ENCODE peak calls at places on chromosomes 13 and 19, in four cellular contexts. J is suprapubic skin, G is vagina, P is breast epithelium. M is an unnamed sample.

GRCh38 chr13:46386996-46387851 is at the start of gene RUBCNL:
- DNase-seq in G (no peak), J (no peak), P (no peak), M (peak)

GRCh38 chr13:85729296-85729695 is 69.9 kb downstream of the SLITRK6 start:
- DNase-seq in P (no peak), J (no peak), G (no peak), M (no peak)

GRCh38 chr19:45417151-45417550 is 6.6 kb downstream of the ERCC1 start:
- DNase-seq in G (no peak), P (no peak), J (no peak), M (no peak)

GRCh38 chr19:33161201-33161600 is 29.3 kb downstream of the WDR88 start:
- DNase-seq in P (no peak), J (no peak), G (no peak), M (no peak)

GRCh38 chr13:39025433-39025839 is 12.5 kb downstream of the PROSER1 start:
- DNase-seq in P (no peak), G (no peak), J (no peak), M (peak)

GRCh38 chr13:51025245-51025872 is 85.7 kb downstream of the C13orf42 start:
- DNase-seq in G (no peak), P (no peak), J (no peak), M (no peak)

GRCh38 chr19:8557637-8558238 is 19.5 kb downstream of the MYO1F start:
- DNase-seq in J (no peak), G (no peak), P (no peak), M (no peak)

GRCh38 chr13:63184693-63185092 is 1769.0 kb upstream of the PCDH20 start:
- DNase-seq in P (no peak), J (no peak), G (no peak), M (no peak)

GRCh38 chr19:23285948-23286347 is 35.8 kb upstream of the ZNF724 start:
- DNase-seq in P (no peak), J (no peak), G (no peak), M (no peak)

GRCh38 chr13:94195715-94196114 is 283.8 kb downstream of the DCT start:
- DNase-seq in P (no peak), J (no peak), G (no peak), M (no peak)

GRCh38 chr19:7605490-7606222 is 10.0 kb downstream of the CAMSAP3 start:
- DNase-seq in J (no peak), P (no peak), G (no peak), M (no peak)

GRCh38 chr13:101217086-101217485 is 199.2 kb downstream of the NALCN start:
- DNase-seq in J (no peak), G (no peak), P (no peak), M (no peak)

DNA sequence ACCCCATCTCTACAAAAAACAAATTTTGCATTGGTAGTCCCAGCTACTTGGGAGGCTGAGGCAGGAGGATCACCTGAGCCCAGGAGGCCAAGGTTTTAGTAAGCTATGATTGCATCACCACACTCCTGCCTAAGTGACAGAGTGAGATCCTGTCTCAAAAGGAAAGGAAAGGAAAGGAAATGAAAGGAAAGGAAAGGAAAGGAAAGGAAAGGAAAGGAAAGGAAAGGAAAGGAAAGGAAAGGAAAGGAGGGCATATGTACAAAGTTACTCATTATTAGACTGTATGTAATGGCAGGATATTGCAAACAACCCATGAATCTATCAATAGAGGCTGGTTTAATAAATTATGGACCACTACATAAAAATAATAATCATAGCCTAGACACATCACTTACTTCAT is 40.8 kb upstream of the CACNA1A start:
- DNase-seq in J (no peak), P (no peak), G (no peak), M (no peak)
- TF ChIP-seq POLR2A in J (no peak), P (no peak), G (no peak), M (no peak)

GRCh38 chr13:22883262-22883840 is 297.4 kb upstream of the SGCG start:
- DNase-seq in P (no peak), G (no peak), J (no peak), M (no peak)
- TF ChIP-seq POLR2AphosphoS5 in P (no peak), G (no peak), J (no peak), M (no peak)

DNA sequence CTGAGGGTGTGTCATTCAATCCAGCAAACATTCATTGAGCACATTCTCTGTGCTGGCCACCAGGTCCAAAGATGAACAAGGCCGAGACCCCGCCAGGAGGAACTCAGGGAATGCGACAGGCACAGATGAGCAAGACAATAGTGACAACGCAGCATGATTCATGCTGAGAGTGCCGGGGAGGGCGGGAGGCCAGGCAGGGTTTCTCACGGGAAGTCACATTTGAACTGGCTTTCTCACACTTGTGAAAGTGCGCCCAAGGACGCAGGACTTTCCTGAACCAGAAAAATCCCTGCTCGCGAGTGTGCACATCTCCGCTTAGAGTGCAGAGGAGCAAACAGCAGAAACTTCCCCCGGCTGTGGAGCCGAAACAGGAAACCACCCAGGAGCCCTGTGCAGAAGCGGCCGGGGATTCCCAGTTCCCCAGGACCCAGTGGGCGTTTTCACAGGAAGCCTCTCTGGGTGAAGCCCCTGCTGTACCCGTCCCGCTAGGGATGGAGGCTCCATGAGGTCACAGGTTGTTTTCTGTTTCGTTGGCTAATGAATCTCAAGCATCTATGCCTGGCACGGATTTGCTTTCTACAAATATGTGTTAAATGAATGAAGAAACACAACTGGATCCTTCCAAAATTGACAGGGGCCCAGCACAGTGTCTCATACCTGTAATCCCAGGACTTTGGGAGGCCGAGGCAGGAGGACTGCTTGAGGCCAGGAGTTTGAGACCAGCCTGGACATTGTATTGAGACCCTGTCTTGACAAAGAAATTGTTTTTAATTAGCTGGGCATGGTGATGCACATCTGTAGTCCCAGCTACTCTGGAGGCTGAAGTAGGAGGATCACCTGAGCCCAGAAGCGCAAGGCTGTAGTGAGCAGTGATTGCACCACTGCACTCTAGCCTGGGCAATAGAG is 68.4 kb upstream of the TM9SF2 start:
- DNase-seq in J (peak), P (no peak), G (no peak), M (peak)
- H3K4me3 ChIP-seq in J (peak), P (peak), G (peak), M (no peak)

GRCh38 chr13:75460644-75461043 is 21.3 kb downstream of the TBC1D4 start:
- DNase-seq in G (no peak), P (no peak), J (no peak), M (no peak)

GRCh38 chr13:75454497-75454896 is 27.5 kb downstream of the TBC1D4 start:
- DNase-seq in P (no peak), G (no peak), J (no peak), M (no peak)

GRCh38 chr13:75461314-75461713 is 20.7 kb downstream of the TBC1D4 start:
- DNase-seq in G (no peak), J (no peak), P (no peak), M (no peak)

GRCh38 chr13:75455962-75456361 is 26.0 kb downstream of the TBC1D4 start:
- DNase-seq in G (no peak), J (no peak), P (no peak), M (no peak)

DNA sequence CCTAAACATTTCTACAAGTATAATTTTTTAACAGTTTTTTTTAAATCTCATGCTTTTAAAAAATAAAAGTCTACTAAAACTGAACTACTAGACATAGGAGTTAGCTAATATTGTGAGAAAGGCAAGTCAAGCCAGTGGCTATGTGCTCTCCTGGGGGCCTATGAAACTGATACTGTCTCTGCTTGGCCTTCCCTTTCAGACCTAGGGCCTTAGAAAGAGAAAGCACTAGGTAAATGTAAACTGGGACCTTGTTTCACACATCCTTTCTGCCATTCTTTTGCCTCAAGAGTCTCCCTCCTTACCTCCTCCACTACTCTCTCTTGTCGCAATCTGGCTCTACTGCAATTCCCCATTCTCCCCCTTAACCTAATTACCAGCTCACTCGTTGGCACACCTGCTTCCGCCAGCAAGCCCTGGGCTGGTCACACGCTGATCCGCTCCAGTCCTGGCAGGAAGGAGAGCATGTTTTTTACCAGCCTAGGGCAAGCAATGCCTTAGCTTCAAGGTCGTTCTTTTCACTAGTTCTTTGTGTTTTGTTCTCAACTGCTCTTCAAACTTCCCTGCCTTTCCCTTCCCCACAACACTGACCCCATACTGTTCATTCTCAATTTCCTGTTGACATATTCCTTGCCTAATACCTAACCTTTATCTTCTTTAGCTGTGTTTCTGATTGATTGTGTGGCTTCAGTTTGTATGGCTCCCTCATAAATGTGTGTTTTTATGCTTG is 23.1 kb downstream of the TBC1D4 start:
- DNase-seq in G (no peak), J (no peak), P (peak), M (peak)
- TF ChIP-seq POLR2A in G (no peak), J (no peak), P (no peak), M (peak)

DNA sequence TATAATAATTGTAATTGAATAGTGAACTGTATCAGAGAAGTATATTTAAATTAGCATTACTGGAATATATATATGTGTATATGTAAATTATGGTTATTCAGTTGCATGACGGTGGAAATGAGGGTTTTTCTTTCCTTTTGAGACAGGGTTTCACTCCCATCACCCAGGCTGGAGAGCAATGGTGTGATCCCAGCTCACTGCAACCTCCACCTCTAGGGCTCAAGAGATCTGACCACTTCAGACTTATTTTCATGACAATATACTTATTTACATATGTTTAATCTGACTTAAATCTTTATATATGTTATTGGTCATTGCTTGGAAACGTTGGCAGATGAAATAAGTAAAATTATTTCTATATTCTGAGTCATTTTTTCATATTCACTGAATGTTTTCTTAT is 744.4 kb upstream of the PRR20A start:
- DNase-seq in G (no peak), P (no peak), J (no peak), M (no peak)
- TF ChIP-seq POLR2AphosphoS5 in G (no peak), P (no peak), J (no peak), M (no peak)

GRCh38 chr19:48413879-48414623 is 20.6 kb downstream of the GRIN2D start:
- DNase-seq in P (no peak), G (no peak), J (no peak), M (no peak)
- H3K4me3 ChIP-seq in P (peak), G (no peak), J (peak), M (no peak)

GRCh38 chr19:13095934-13096890 is 6.4 kb downstream of the LYL1 start:
- DNase-seq in P (no peak), J (no peak), G (no peak), M (no peak)
- TF ChIP-seq POLR2A in P (no peak), J (no peak), G (no peak), M (no peak)

DNA sequence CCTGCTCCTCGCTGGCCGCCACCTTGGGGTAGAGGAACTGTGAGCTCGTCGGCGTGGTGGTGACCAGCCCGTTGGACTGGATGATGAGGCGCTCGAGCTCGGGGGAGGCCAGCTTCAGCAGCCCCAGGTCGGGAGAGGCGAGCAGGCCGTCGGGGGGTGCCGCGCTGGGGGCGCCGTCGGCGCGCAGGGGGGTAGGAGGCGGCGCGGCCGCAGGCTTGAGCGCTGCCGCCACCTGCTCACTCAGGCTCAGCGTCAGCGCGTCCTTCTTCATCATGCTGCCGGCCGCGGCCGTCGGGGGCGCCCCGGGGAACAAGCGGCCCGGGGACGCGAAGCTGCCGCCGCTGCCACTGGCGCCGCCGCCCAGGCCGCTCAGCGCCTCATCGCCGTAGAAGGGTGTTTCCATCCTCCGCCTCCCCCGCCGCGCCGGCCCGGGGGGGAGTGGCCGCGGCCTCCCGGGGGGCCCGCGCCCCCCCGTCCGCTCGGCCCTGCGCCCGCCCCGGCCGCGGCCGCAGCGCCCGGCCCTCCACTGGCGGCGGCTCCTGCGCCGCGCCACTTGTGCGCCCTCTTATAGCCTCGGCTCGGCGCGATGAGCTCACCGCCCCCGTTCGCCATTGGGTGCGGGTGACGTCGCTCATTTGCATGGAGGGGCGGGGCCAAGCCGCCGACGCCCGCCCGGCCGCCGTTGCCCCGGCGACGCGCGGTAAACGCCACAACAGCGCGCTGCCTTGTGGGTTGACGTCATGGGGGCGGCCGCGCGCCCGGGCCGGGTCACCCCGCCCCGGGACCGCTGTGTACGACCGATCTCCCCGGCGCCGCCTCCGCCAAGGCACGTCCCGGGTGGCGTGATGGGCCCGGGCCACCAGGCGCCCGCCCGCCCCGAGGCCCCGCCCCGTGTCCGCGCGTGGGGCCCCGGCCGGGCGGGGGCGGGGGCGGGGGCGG is at the start of gene JUND:
- DNase-seq in J (peak), G (peak), P (peak), M (peak)
- TF ChIP-seq POLR2AphosphoS5 in J (peak), G (peak), P (peak), M (peak)

GRCh38 chr19:612941-613340 is 20.4 kb downstream of the POLRMT start:
- DNase-seq in P (no peak), G (no peak), J (no peak), M (no peak)

GRCh38 chr19:611506-611869 is 21.8 kb downstream of the HCN2 start:
- DNase-seq in P (no peak), J (no peak), G (no peak), M (no peak)

GRCh38 chr19:609001-609340 is 19.3 kb downstream of the HCN2 start:
- DNase-seq in P (no peak), G (no peak), J (no peak), M (peak)

GRCh38 chr19:610071-610800 is 20.6 kb downstream of the HCN2 start:
- DNase-seq in J (no peak), P (no peak), G (no peak), M (peak)

GRCh38 chr19:610801-611505 is 21.3 kb downstream of the HCN2 start:
- DNase-seq in J (no peak), P (no peak), G (no peak), M (peak)
- H3K4me3 ChIP-seq in J (peak), P (peak), G (peak), M (no peak)

DNA sequence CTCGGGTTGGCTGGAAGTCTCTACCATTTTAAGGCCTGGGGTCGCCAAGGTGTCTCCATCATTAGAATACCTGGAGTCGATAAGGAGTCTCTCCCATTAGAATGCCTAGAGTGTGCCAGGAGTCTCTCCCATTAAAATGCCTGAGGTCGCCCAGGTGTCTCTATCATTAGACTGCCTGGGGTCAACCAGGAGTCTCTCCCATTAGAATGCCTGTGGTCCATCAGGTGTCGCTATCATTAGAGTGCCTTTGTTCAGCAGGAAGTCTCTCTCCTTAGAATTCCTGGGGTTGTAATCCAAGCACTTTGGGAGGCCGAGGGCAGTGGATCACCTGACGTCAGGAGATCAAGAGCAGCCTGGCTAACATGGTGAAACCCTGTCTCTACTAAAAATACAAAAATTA is 1533.0 kb downstream of the UQCRFS1 start:
- DNase-seq in P (no peak), G (no peak), J (no peak), M (no peak)
- TF ChIP-seq POLR2A in P (no peak), G (no peak), J (no peak), M (no peak)